ENCODE peak calls at places on chromosomes 11 and 22, in six cellular contexts. Y is activated CD4-positive, alpha-beta T cell treated with anti-CD3 and anti-CD28 coated beads, Interleukin-2, amount 10 ng/mL, durations not matched to agents 7 days and 5 days; D is astrocyte of the cerebellum; J is T follicular helper cell; K is GM04504; B is HCT116. W is an unnamed sample.

GRCh38 chr11:75262961-75263852 is 22.6 kb downstream of the TPBGL start:
- DNase-seq in Y (no peak), D (no peak), J (no peak), K (no peak), B (no peak), W (no peak)

GRCh38 chr22:33894515-33894914 is 25.8 kb downstream of the LARGE1 start:
- DNase-seq in Y (no peak), D (no peak), J (no peak), K (no peak), B (no peak), W (no peak)

GRCh38 chr11:104134760-104135159 is 29.2 kb downstream of the PDGFD start:
- DNase-seq in Y (no peak), D (no peak), J (no peak), K (no peak), B (no peak), W (no peak)

GRCh38 chr11:23846902-23847422 is 649.9 kb upstream of the LUZP2 start:
- DNase-seq in Y (no peak), D (no peak), J (no peak), K (no peak), B (no peak), W (no peak)

GRCh38 chr11:120515186-120515723 is 3.7 kb downstream of the GRIK4 start:
- DNase-seq in Y (no peak), D (no peak), J (no peak), K (no peak), B (no peak), W (no peak)

GRCh38 chr11:109972181-109972715 is 120.9 kb upstream of the ZC3H12C start:
- DNase-seq in Y (no peak), D (no peak), J (no peak), K (no peak), B (no peak), W (no peak)

GRCh38 chr11:2104524-2105440 is 34.4 kb downstream of the IGF2 start:
- DNase-seq in Y (no peak), D (no peak), J (no peak), K (no peak), B (no peak), W (no peak)

GRCh38 chr22:26041931-26042330 is 127.3 kb upstream of the SEZ6L start:
- DNase-seq in Y (no peak), D (no peak), J (no peak), K (no peak), B (no peak), W (no peak)

GRCh38 chr11:122248939-122249338 is 132.9 kb upstream of the BLID start:
- DNase-seq in Y (no peak), D (no peak), J (no peak), K (no peak), B (no peak), W (no peak)

GRCh38 chr11:112381578-112381977 is 120.9 kb upstream of the PLET1 start:
- DNase-seq in Y (no peak), D (no peak), J (no peak), K (no peak), B (no peak), W (no peak)

GRCh38 chr11:103851166-103851651 is 185.2 kb upstream of the DDI1 start:
- DNase-seq in Y (no peak), D (peak; percentile 37), J (no peak), K (no peak), B (no peak), W (no peak)

GRCh38 chr11:7546324-7546791 is 32.6 kb downstream of the PPFIBP2 start:
- DNase-seq in Y (no peak), D (no peak), J (no peak), K (no peak), B (no peak), W (no peak)

GRCh38 chr11:107689317-107690202 is 22.3 kb downstream of the SLN start:
- DNase-seq in Y (peak; percentile 72), D (no peak), J (peak; percentile 32), K (peak; percentile 50), B (peak; percentile 54), W (peak; percentile 17)

GRCh38 chr11:12272821-12273617 is 104.4 kb upstream of the PARVA start:
- DNase-seq in Y (no peak), D (no peak), J (no peak), K (no peak), B (no peak), W (no peak)

GRCh38 chr11:68677432-68677831 is 6.9 kb upstream of the GAL start:
- DNase-seq in Y (no peak), D (peak; percentile 36), J (no peak), K (peak; percentile 50), B (peak; percentile 59), W (no peak)

GRCh38 chr11:29119691-29120328 is 897.0 kb downstream of the KCNA4 start:
- DNase-seq in Y (no peak), D (peak; percentile 49), J (no peak), K (no peak), B (no peak), W (no peak)

GRCh38 chr11:134489728-134490127 is 77.7 kb upstream of the B3GAT1 start:
- DNase-seq in Y (no peak), D (no peak), J (no peak), K (no peak), B (no peak), W (no peak)

GRCh38 chr11:69301491-69302401 is 7.8 kb downstream of the MYEOV start:
- DNase-seq in Y (no peak), D (no peak), J (no peak), K (peak; percentile 81), B (peak; percentile 95), W (no peak)

GRCh38 chr11:114219559-114220349 is 76.4 kb upstream of the NNMT start:
- DNase-seq in Y (no peak), D (peak; percentile 57), J (no peak), K (no peak), B (no peak), W (no peak)

GRCh38 chr11:11533057-11533456 is 88.7 kb downstream of the GALNT18 start:
- DNase-seq in Y (no peak), D (no peak), J (no peak), K (no peak), B (no peak), W (no peak)

GRCh38 chr11:128246364-128247234 is 340.8 kb downstream of the ETS1 start:
- DNase-seq in Y (no peak), D (no peak), J (no peak), K (peak; percentile 39), B (no peak), W (no peak)